ENCODE peak calls at places on chromosomes 2 and 18, in five cellular contexts. A is endothelial cell of umbilical vein, F is suprapubic skin, U is breast epithelium, I is transverse colon. Z is an unnamed sample.

GRCh38 chr2:198498048-198498447 is 693.7 kb downstream of the PLCL1 start:
- DNase-seq in U (no peak), I (no peak), A (no peak), F (no peak), Z (no peak)

GRCh38 chr2:9018534-9018933 is 15.1 kb upstream of the MBOAT2 start:
- DNase-seq in F (no peak), I (no peak), A (no peak), U (no peak), Z (no peak)

GRCh38 chr2:157364257-157364974 is 38.8 kb upstream of the ERMN start:
- DNase-seq in U (no peak), F (no peak), I (no peak), A (no peak), Z (no peak)

GRCh38 chr2:68709421-68709911 is 25.1 kb upstream of the ARHGAP25 start:
- DNase-seq in F (no peak), U (no peak), A (peak), I (no peak), Z (no peak)

GRCh38 chr2:222295368-222296041 is 3.3 kb downstream of the PAX3 start:
- DNase-seq in I (no peak), F (no peak), A (no peak), U (no peak), Z (no peak)

GRCh38 chr2:69237070-69237670 is 149.9 kb downstream of the GFPT1 start:
- DNase-seq in I (no peak), U (no peak), A (peak), F (no peak), Z (no peak)

GRCh38 chr2:8279506-8279905 is 402.4 kb upstream of the ID2 start:
- DNase-seq in F (no peak), I (no peak), A (no peak), U (no peak), Z (no peak)

GRCh38 chr2:233817995-233818638 is 36.2 kb downstream of the HJURP start:
- DNase-seq in U (no peak), F (peak), I (peak), A (no peak), Z (no peak)

DNA sequence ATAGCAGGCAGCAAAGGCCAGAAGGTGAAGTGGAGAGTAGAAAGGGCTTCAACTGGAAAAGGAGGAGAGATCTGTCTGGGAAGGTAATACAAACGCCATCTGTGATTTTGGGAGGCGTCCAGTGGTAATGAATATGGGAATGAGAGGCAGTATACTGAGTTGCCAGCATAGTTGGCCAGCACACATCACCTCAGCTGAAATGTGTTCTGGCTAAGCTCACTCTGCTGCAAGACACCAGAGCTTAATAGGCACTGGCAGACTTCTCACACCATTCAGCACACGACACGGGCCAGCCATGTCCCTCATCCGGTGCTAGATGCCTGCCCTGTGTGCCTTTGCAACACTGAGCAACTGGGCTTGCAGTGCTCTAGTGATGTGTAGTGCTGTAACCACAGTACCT is 277.1 kb downstream of the PIEZO2 start:
- DNase-seq in U (no peak), A (no peak), I (no peak), F (no peak), Z (peak)
- TF ChIP-seq POLR2AphosphoS5 in U (no peak), A (no peak), I (no peak), F (no peak), Z (no peak)

GRCh38 chr18:78983530-78983929 is 3.9 kb downstream of the SALL3 start:
- DNase-seq in U (no peak), A (no peak), I (no peak), F (no peak), Z (no peak)

GRCh38 chr18:78981652-78981955 is 2.0 kb downstream of the SALL3 start:
- DNase-seq in F (no peak), A (no peak), U (no peak), I (no peak), Z (no peak)

GRCh38 chr18:78982186-78982585 is 2.6 kb downstream of the SALL3 start:
- DNase-seq in A (no peak), I (no peak), F (no peak), U (no peak), Z (no peak)

GRCh38 chr18:78986018-78986481 is 6.4 kb downstream of the SALL3 start:
- DNase-seq in A (peak), F (no peak), I (no peak), U (no peak), Z (no peak)

GRCh38 chr18:78984941-78985784 is 5.5 kb downstream of the SALL3 start:
- DNase-seq in I (no peak), U (no peak), F (no peak), A (no peak), Z (no peak)
- TF ChIP-seq POLR2AphosphoS5 in I (no peak), U (no peak), F (no peak), A (no peak), Z (no peak)

DNA sequence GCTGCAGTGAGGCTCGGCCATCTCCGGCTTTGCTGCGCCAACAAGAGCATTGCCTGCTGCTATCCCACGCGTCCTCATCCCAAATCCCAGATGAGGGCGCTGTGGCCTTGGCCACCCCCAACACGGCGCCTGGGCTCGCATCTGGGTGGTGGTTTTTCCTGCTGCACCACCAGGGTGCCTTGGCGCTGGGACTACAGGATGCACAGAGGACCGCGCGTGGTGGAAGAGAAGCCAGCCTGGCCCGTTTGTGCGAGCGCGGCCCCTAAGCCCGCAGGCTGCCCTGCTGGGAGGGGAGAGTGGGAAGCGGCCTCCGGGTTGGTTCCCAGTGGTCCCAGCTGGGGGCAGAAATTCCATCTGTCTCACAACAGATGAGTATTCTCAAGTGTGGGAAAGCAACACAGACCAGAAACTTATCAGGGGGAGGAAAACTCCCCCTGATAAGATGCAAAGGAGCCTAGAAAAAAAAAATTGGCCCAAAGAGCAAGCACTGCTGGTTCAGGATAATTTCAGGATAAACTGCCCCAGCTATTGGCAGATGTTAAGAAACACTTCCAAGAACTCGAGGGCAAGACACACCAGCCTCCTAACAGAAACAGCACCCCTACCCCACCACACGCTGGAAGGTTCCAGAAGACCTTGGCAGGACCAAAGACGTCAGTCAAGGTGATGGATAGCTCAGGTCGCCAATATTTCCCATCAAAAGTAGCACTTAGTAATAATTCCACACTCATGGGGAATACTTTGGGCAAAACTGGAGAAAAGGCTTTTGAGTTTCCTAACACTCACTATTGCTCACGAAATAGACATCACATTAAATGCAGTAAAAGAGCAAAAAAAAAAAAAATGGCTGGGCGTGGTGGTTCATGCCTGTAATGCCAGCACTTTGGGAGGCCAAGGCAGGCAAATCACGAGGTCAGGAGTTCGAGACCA is 152.1 kb downstream of the PXDN start:
- DNase-seq in A (peak), I (peak), F (no peak), U (no peak), Z (peak)
- TF ChIP-seq POLR2AphosphoS5 in A (peak), I (no peak), F (no peak), U (no peak), Z (peak)

GRCh38 chr18:58391932-58392331 is 237.0 kb downstream of the ALPK2 start:
- DNase-seq in F (peak), I (no peak), A (no peak), U (no peak), Z (no peak)

GRCh38 chr18:58388736-58389135 is 240.2 kb downstream of the ALPK2 start:
- DNase-seq in A (no peak), U (no peak), F (peak), I (no peak), Z (no peak)

GRCh38 chr18:58391113-58391892 is 237.6 kb downstream of the ALPK2 start:
- DNase-seq in A (no peak), I (no peak), F (no peak), U (no peak), Z (no peak)

GRCh38 chr18:58389745-58390144 is 239.1 kb downstream of the ALPK2 start:
- DNase-seq in F (no peak), I (no peak), U (no peak), A (no peak), Z (no peak)

GRCh38 chr18:58390399-58390798 is 238.5 kb downstream of the ALPK2 start:
- DNase-seq in U (no peak), I (no peak), A (no peak), F (peak), Z (no peak)
- TF ChIP-seq POLR2AphosphoS5 in U (no peak), I (no peak), A (no peak), F (no peak), Z (no peak)

GRCh38 chr2:230475143-230475542 is 59.1 kb downstream of the SP100 start:
- DNase-seq in F (no peak), I (no peak), U (no peak), A (no peak), Z (no peak)

GRCh38 chr2:230471074-230471473 is 55.1 kb downstream of the SP100 start:
- DNase-seq in A (no peak), I (no peak), U (no peak), F (no peak), Z (no peak)

GRCh38 chr2:230472619-230473018 is 56.6 kb downstream of the SP100 start:
- DNase-seq in F (no peak), I (no peak), A (peak), U (no peak), Z (no peak)

GRCh38 chr2:230473378-230473777 is 57.4 kb downstream of the SP100 start:
- DNase-seq in F (no peak), A (peak), U (no peak), I (no peak), Z (no peak)
- TF ChIP-seq POLR2AphosphoS5 in F (no peak), A (no peak), U (no peak), I (no peak), Z (no peak)

GRCh38 chr18:28175047-28175929 is 1.6 kb downstream of the CDH2 start:
- DNase-seq in U (no peak), A (peak), I (no peak), F (no peak), Z (peak)
- TF ChIP-seq POLR2AphosphoS5 in U (no peak), A (no peak), I (no peak), F (no peak), Z (no peak)

Z was measured in sigmoid colon.